ENCODE peak calls at places on chromosomes 2 and 18, in six cellular contexts. J, O, G, W, M and T are unnamed samples.
A peak's percentile ranks its signal among the peaks of the same experiment; 100 is the strongest.

GRCh38 chr18:28003451-28003850 is 173.5 kb downstream of the CDH2 start:
- DNase-seq in J (peak; percentile 68), O (peak; percentile 85), G (no peak), W (peak; percentile 44), M (no peak), T (no peak)

GRCh38 chr18:11114653-11115052 is 34.7 kb downstream of the PIEZO2 start:
- DNase-seq in J (peak; percentile 66), O (peak; percentile 75), G (no peak), W (no peak), M (no peak), T (no peak)

GRCh38 chr2:117067917-117068316 is 746.6 kb upstream of the DDX18 start:
- DNase-seq in J (no peak), O (no peak), G (no peak), W (no peak), M (no peak), T (no peak)

GRCh38 chr2:235594041-235594440 is 100.2 kb downstream of the AGAP1 start:
- DNase-seq in J (peak; percentile 89), O (peak; percentile 86), G (no peak), W (peak; percentile 57), M (peak; percentile 72), T (no peak)

GRCh38 chr2:11583840-11584529 is 50.1 kb downstream of the GREB1 start:
- DNase-seq in J (peak; percentile 98), O (peak; percentile 97), G (peak; percentile 78), W (peak; percentile 82), M (peak; percentile 50), T (peak; percentile 83)

GRCh38 chr2:19675003-19675629 is 226.7 kb downstream of the TTC32 start:
- DNase-seq in J (no peak), O (no peak), G (no peak), W (no peak), M (no peak), T (no peak)

GRCh38 chr2:16933355-16933754 is 267.7 kb upstream of the CYRIA start:
- DNase-seq in J (no peak), O (no peak), G (no peak), W (no peak), M (no peak), T (no peak)

GRCh38 chr2:209495855-209496585 is 72.2 kb downstream of the MAP2 start:
- DNase-seq in J (peak; percentile 98), O (peak; percentile 98), G (no peak), W (peak; percentile 97), M (no peak), T (no peak)

GRCh38 chr2:100178085-100178788 is 35.8 kb upstream of the AFF3 start:
- DNase-seq in J (peak; percentile 38), O (peak; percentile 53), G (peak; percentile 76), W (peak; percentile 20), M (peak; percentile 5), T (peak; percentile 53)